ENCODE peak calls at places on chromosomes 1 and 21, in four cellular contexts. Y is foreskin fibroblast, A is left ventricle myocardium superior, C is activated gamma-delta T cell treated with Interleukin-2 at 50 U/mL for 16 hours. M is an unnamed sample.

GRCh38 chr1:13735168-13735930 is 35.4 kb downstream of the PRDM2 start:
- DNase-seq in A (no peak), Y (no peak), C (no peak), M (no peak)

GRCh38 chr21:31874817-31875216 is 2.0 kb downstream of the HUNK start:
- DNase-seq in A (no peak), C (no peak), Y (no peak), M (no peak)

GRCh38 chr1:166145496-166145895 is 21.3 kb downstream of the FAM78B start:
- DNase-seq in C (no peak), A (no peak), Y (no peak), M (no peak)

GRCh38 chr1:115299266-115299665 is 38.8 kb downstream of the NGF start:
- DNase-seq in C (no peak), Y (no peak), A (no peak), M (no peak)

GRCh38 chr1:179976970-179977651 is 22.5 kb downstream of the CEP350 start:
- DNase-seq in Y (no peak), A (no peak), C (no peak), M (no peak)

GRCh38 chr1:41851589-41851988 is 67.1 kb downstream of the HIVEP3 start:
- DNase-seq in C (no peak), Y (peak), A (no peak), M (no peak)

GRCh38 chr1:71428029-71428428 is 347.2 kb upstream of the ZRANB2 start:
- DNase-seq in A (no peak), C (no peak), Y (no peak), M (no peak)

GRCh38 chr1:60762176-60762575 is 320.2 kb upstream of the NFIA start:
- DNase-seq in C (no peak), Y (peak), A (no peak), M (no peak)

GRCh38 chr21:38562182-38562581 is 63.9 kb upstream of the ERG start:
- DNase-seq in C (no peak), A (no peak), Y (no peak), M (no peak)

GRCh38 chr1:17596651-17597509 is 57.4 kb downstream of the ARHGEF10L start:
- DNase-seq in C (no peak), Y (no peak), A (no peak), M (no peak)

GRCh38 chr1:25793585-25794170 is 6.3 kb upstream of the SELENON start:
- DNase-seq in C (no peak), A (no peak), Y (no peak), M (no peak)

GRCh38 chr1:243575070-243575469 is 275.0 kb downstream of the AKT3 start:
- DNase-seq in Y (peak), C (no peak), A (no peak), M (no peak)

GRCh38 chr1:109283748-109284600 is 1.0 kb upstream of the PSRC1 start:
- DNase-seq in A (no peak), Y (no peak), C (no peak), M (no peak)

GRCh38 chr1:11069233-11069950 is 9.6 kb upstream of the SRM start:
- DNase-seq in Y (no peak), C (no peak), A (no peak), M (peak)

GRCh38 chr1:85952460-85952859 is 204.1 kb downstream of the COL24A1 start:
- DNase-seq in C (no peak), Y (no peak), A (no peak), M (no peak)

GRCh38 chr1:3939242-3940080 is 39.4 kb upstream of the C1orf174 start:
- DNase-seq in C (no peak), Y (no peak), A (no peak), M (no peak)

GRCh38 chr1:111448482-111448917 is 556 bp downstream of the WDR77 start:
- DNase-seq in Y (peak), C (no peak), A (no peak), M (peak)

GRCh38 chr1:55669308-55669707 is 454.1 kb upstream of the USP24 start:
- DNase-seq in Y (peak), A (no peak), C (no peak), M (no peak)

GRCh38 chr1:163195728-163196448 is 6.8 kb downstream of the RGS5 start:
- DNase-seq in Y (no peak), C (no peak), A (no peak), M (no peak)

GRCh38 chr21:33945652-33946270 is 30.2 kb upstream of the ATP5PO start:
- DNase-seq in Y (no peak), C (no peak), A (no peak), M (no peak)

M was measured in Peyer's patch.